ENCODE peak calls at places on chromosomes 3 and 15, in eight cellular contexts. T, V, F, O, M, W, Y and C are unnamed samples.

GRCh38 chr3:126345641-126346460 is 11.4 kb downstream of the KLF15 start:
- DNase-seq in T (peak; percentile 24), M (no peak), O (peak; percentile 1), V (no peak), Y (no peak), F (peak; percentile 16), W (no peak), C (no peak)

GRCh38 chr15:40310993-40311392 is 3.3 kb upstream of the PLCB2 start:
- DNase-seq in T (no peak), V (no peak), W (no peak), F (no peak), M (no peak), Y (no peak), O (no peak), C (no peak)

GRCh38 chr3:190401943-190402342 is 14.0 kb downstream of the CLDN16 start:
- DNase-seq in V (no peak), F (no peak), W (no peak), T (no peak), Y (no peak), M (no peak), O (no peak), C (no peak)

GRCh38 chr3:13133471-13133981 is 60.3 kb upstream of the IQSEC1 start:
- DNase-seq in V (no peak), M (no peak), W (no peak), F (no peak), Y (no peak), O (no peak), T (peak; percentile 18), C (no peak)

GRCh38 chr3:48275292-48276027 is 34.6 kb downstream of the ZNF589 start:
- DNase-seq in T (no peak), V (no peak), M (no peak), Y (no peak), W (no peak), F (no peak), O (no peak), C (no peak)

GRCh38 chr3:72891053-72891855 is 3.4 kb downstream of the GXYLT2 start:
- DNase-seq in T (no peak), W (no peak), V (no peak), F (peak; percentile 21), O (peak; percentile 15), Y (no peak), M (peak; percentile 78), C (peak; percentile 36)

GRCh38 chr3:6985848-6986247 is 124.9 kb downstream of the GRM7 start:
- DNase-seq in Y (no peak), F (no peak), M (no peak), V (no peak), W (no peak), O (no peak), T (no peak), C (no peak)

GRCh38 chr3:180680097-180680430 is 775 bp upstream of the CCDC39 start:
- DNase-seq in V (peak; percentile 36), F (peak; percentile 78), O (no peak), W (peak; percentile 71), T (no peak), Y (peak; percentile 3), M (peak; percentile 22), C (peak; percentile 58)

GRCh38 chr3:53242642-53243041 is 13.2 kb downstream of the TKT start:
- DNase-seq in F (no peak), O (no peak), W (no peak), V (no peak), Y (no peak), M (no peak), T (no peak), C (no peak)

GRCh38 chr15:37111427-37111717 is 11.0 kb upstream of the MEIS2 start:
- DNase-seq in O (no peak), V (no peak), M (no peak), W (no peak), Y (no peak), F (no peak), T (no peak), C (no peak)

GRCh38 chr3:178393833-178394232 is 142.4 kb upstream of the KCNMB2 start:
- DNase-seq in F (no peak), O (no peak), V (no peak), W (no peak), M (no peak), T (no peak), Y (no peak), C (peak; percentile 80)

GRCh38 chr3:63370094-63370493 is 92.0 kb downstream of the SYNPR start:
- DNase-seq in M (no peak), O (no peak), F (no peak), W (no peak), T (no peak), Y (no peak), V (no peak), C (no peak)

GRCh38 chr3:173622156-173622555 is 224.6 kb downstream of the NLGN1 start:
- DNase-seq in W (no peak), V (no peak), M (no peak), T (no peak), Y (no peak), F (no peak), O (no peak), C (no peak)

GRCh38 chr3:30073622-30074021 is 532.8 kb upstream of the TGFBR2 start:
- DNase-seq in Y (no peak), O (no peak), W (no peak), T (no peak), V (no peak), F (peak; percentile 25), M (no peak), C (peak; percentile 67)

GRCh38 chr3:113743006-113743639 is 2.9 kb downstream of the NAA50 start:
- DNase-seq in W (no peak), V (no peak), F (no peak), O (no peak), T (no peak), Y (no peak), M (no peak), C (no peak)

GRCh38 chr15:73052679-73053397 is 575 bp downstream of the NEO1 start:
- DNase-seq in M (peak; percentile 47), O (peak; percentile 72), F (peak; percentile 86), W (peak; percentile 82), V (no peak), Y (peak; percentile 1), T (peak; percentile 29), C (peak; percentile 54)